ENCODE peak calls at places on chromosomes 4 and X, in nine cellular contexts. N is hypothalamus; K is neural crest cell; Q is HEK293T; T is M059J; C is mesothelial cell of epicardium; I is stimulated activated CD8-positive, alpha-beta memory T cell treated with anti-CD3 and anti-CD28 coated beads, Interleukin-15, amount 100 ng/mL, for 1 hour; U is psoas muscle; Y is HT1080. D is an unnamed sample.

GRCh38 chr4:22179124-22179874 is 230.7 kb upstream of the KCNIP4 start:
- DNase-seq in N (no peak), K (no peak), Q (no peak), T (peak), C (no peak), I (no peak), U (no peak), Y (peak), D (peak)

GRCh38 chr4:26298198-26298950 is 22.4 kb upstream of the RBPJ start:
- DNase-seq in N (no peak), K (no peak), Q (no peak), T (peak), C (no peak), I (no peak), U (no peak), Y (peak), D (peak)

GRCh38 chr4:89539797-89540711 is 232.5 kb upstream of the GPRIN3 start:
- DNase-seq in N (no peak), K (no peak), Q (no peak), T (peak), C (no peak), I (no peak), U (no peak), Y (peak), D (no peak)

GRCh38 chrX:70436380-70436779 is 8.3 kb upstream of the DLG3 start:
- DNase-seq in N (no peak), K (peak), Q (peak), T (no peak), C (no peak), I (no peak), U (no peak), Y (no peak), D (no peak)

GRCh38 chr4:70714061-70714468 is 7.7 kb upstream of the RUFY3 start:
- DNase-seq in N (no peak), K (no peak), Q (no peak), T (no peak), C (no peak), I (no peak), U (no peak), Y (no peak), D (no peak)

GRCh38 chr4:118942465-118942864 is 53.8 kb downstream of the SYNPO2 start:
- DNase-seq in N (no peak), K (no peak), Q (no peak), T (peak), C (no peak), I (no peak), U (peak), Y (peak), D (no peak)

GRCh38 chrX:72142094-72142843 is 10.6 kb upstream of the RTL5 start:
- DNase-seq in N (no peak), K (peak), Q (no peak), T (no peak), C (no peak), I (no peak), U (no peak), Y (no peak), D (no peak)

GRCh38 chrX:68332156-68332823 is 101.0 kb downstream of the OPHN1 start:
- DNase-seq in N (peak), K (no peak), Q (no peak), T (no peak), C (no peak), I (no peak), U (no peak), Y (no peak), D (peak)

GRCh38 chr4:105057370-105058096 is 89.1 kb upstream of the TET2 start:
- DNase-seq in N (no peak), K (no peak), Q (no peak), T (peak), C (no peak), I (no peak), U (no peak), Y (no peak), D (no peak)

GRCh38 chr4:48405924-48406323 is 64.6 kb downstream of the SLAIN2 start:
- DNase-seq in N (no peak), K (no peak), Q (no peak), T (no peak), C (no peak), I (no peak), U (no peak), Y (no peak), D (no peak)

GRCh38 chrX:29617276-29617675 is 598.1 kb upstream of the MAGEB2 start:
- DNase-seq in N (no peak), K (no peak), Q (no peak), T (peak), C (no peak), I (no peak), U (no peak), Y (peak), D (peak)

D was measured in adipocyte.